ENCODE peak calls at places on chromosomes 13 and 19, in ten cellular contexts. L is stimulated activated naive CD8-positive, alpha-beta T cell treated with anti-CD3 and anti-CD28 coated beads, Interleukin-15, amount 100 ng/mL, for 72 hours; Z is pancreas; K is H1; I is DMS153; E is stimulated activated naive B cell treated with anti-CD40 and anti-IgM and Interleukin-4, amounts not matched to agents 10 μg/mL and 1 μg/mL and 100 μg/mL, for 72 hours; P is stimulated activated CD8-positive, alpha-beta memory T cell treated with anti-CD3 and anti-CD28 coated beads, Interleukin-7, amount 100 ng/mL, for 24 hours; X is RWPE1; T is T-helper 17 cell; A is PC-9. F is an unnamed sample.

GRCh38 chr19:34109596-34109995 is 62.7 kb upstream of the LSM14A start:
- DNase-seq in L (no peak), Z (no peak), K (no peak), I (no peak), E (no peak), P (no peak), X (no peak), T (no peak), A (no peak), F (no peak)

GRCh38 chr19:19280561-19280960 is 7.5 kb upstream of the TM6SF2 start:
- DNase-seq in L (no peak), Z (no peak), K (no peak), I (no peak), E (no peak), P (no peak), X (no peak), T (no peak), A (no peak), F (no peak)

GRCh38 chr19:10419646-10420443 is 493 bp upstream of the PDE4A start:
- DNase-seq in L (peak), Z (no peak), K (peak), I (no peak), E (peak), P (no peak), X (no peak), T (no peak), A (no peak), F (no peak)

GRCh38 chr13:33272531-33273124 is 12.9 kb downstream of the STARD13 start:
- DNase-seq in L (no peak), Z (peak), K (no peak), I (no peak), E (no peak), P (no peak), X (peak), T (no peak), A (no peak), F (no peak)

GRCh38 chr13:45296259-45296658 is 44.7 kb downstream of the TPT1 start:
- DNase-seq in L (no peak), Z (no peak), K (no peak), I (no peak), E (no peak), P (no peak), X (no peak), T (no peak), A (no peak), F (no peak)

GRCh38 chr19:42076375-42076944 is 494 bp downstream of the ZNF574 start:
- DNase-seq in L (no peak), Z (peak), K (no peak), I (no peak), E (no peak), P (peak), X (no peak), T (peak), A (no peak), F (no peak)

GRCh38 chr19:41927810-41928192 is 448 bp downstream of the ERFL start:
- DNase-seq in L (no peak), Z (no peak), K (no peak), I (no peak), E (no peak), P (no peak), X (no peak), T (no peak), A (no peak), F (no peak)

GRCh38 chr13:101681834-101682233 is 229.4 kb downstream of the ITGBL1 start:
- DNase-seq in L (no peak), Z (no peak), K (no peak), I (no peak), E (no peak), P (no peak), X (peak), T (no peak), A (peak), F (no peak)

GRCh38 chr13:82847595-82847994 is 1034.7 kb downstream of the SLITRK1 start:
- DNase-seq in L (no peak), Z (no peak), K (no peak), I (no peak), E (no peak), P (no peak), X (no peak), T (no peak), A (no peak), F (no peak)

GRCh38 chr19:39506944-39507714 is 7.8 kb upstream of the SELENOV start:
- DNase-seq in L (peak), Z (no peak), K (peak), I (peak), E (peak), P (peak), X (peak), T (peak), A (no peak), F (no peak)

F was measured in esophagus squamous epithelium.